ENCODE peak calls at places on chromosomes 2 and 18, in six cellular contexts. Q is body of pancreas, M is GF-D8, O is RKO, Y is H4, R is Peyer's patch. K is an unnamed sample.

GRCh38 chr18:76691800-76692199 is 130.6 kb upstream of the ZNF236 start:
- DNase-seq in Q (no peak), M (no peak), O (no peak), Y (no peak), R (peak), K (no peak)

GRCh38 chr2:43345391-43345813 is 119.0 kb upstream of the ZFP36L2 start:
- DNase-seq in Q (no peak), M (no peak), O (no peak), Y (peak), R (no peak), K (peak)

GRCh38 chr2:152555048-152555447 is 162.2 kb downstream of the PRPF40A start:
- DNase-seq in Q (no peak), M (no peak), O (no peak), Y (no peak), R (no peak), K (no peak)

GRCh38 chr2:240257940-240258580 is 117.6 kb upstream of the OTOS start:
- DNase-seq in Q (no peak), M (no peak), O (no peak), Y (no peak), R (no peak), K (no peak)

GRCh38 chr2:215828528-215829184 is 184.7 kb downstream of the MREG start:
- DNase-seq in Q (peak), M (no peak), O (peak), Y (peak), R (no peak), K (peak)

GRCh38 chr2:197500503-197501179 is 462 bp downstream of the HSPE1 start:
- DNase-seq in Q (no peak), M (no peak), O (peak), Y (no peak), R (no peak), K (no peak)

GRCh38 chr18:74818776-74819175 is 221.1 kb downstream of the ZNF407 start:
- DNase-seq in Q (no peak), M (no peak), O (no peak), Y (no peak), R (no peak), K (no peak)

GRCh38 chr2:44598731-44599529 is 237.2 kb downstream of the CAMKMT start:
- DNase-seq in Q (no peak), M (no peak), O (no peak), Y (no peak), R (no peak), K (no peak)

GRCh38 chr2:133130548-133131246 is 437.6 kb downstream of the NCKAP5 start:
- DNase-seq in Q (no peak), M (no peak), O (peak), Y (no peak), R (no peak), K (no peak)

GRCh38 chr2:74503506-74504475 is 3.7 kb downstream of the PCGF1 start:
- DNase-seq in Q (no peak), M (no peak), O (peak), Y (no peak), R (peak), K (no peak)

GRCh38 chr2:48733067-48733503 is 22.4 kb downstream of the LHCGR start:
- DNase-seq in Q (no peak), M (no peak), O (no peak), Y (no peak), R (no peak), K (no peak)

GRCh38 chr2:141933226-141933625 is 197.6 kb downstream of the LRP1B start:
- DNase-seq in Q (no peak), M (no peak), O (no peak), Y (no peak), R (no peak), K (no peak)

GRCh38 chr2:50840346-50841124 is 191.4 kb downstream of the NRXN1 start:
- DNase-seq in Q (no peak), M (no peak), O (no peak), Y (no peak), R (no peak), K (no peak)

GRCh38 chr2:27431395-27431794 is 3.0 kb downstream of the NRBP1 start:
- DNase-seq in Q (no peak), M (no peak), O (peak), Y (peak), R (no peak), K (no peak)

GRCh38 chr2:64654993-64655666 is 1.4 kb upstream of the SERTAD2 start:
- DNase-seq in Q (no peak), M (no peak), O (peak), Y (no peak), R (no peak), K (no peak)

GRCh38 chr18:20988726-20989125 is 122.9 kb downstream of the ROCK1 start:
- DNase-seq in Q (no peak), M (no peak), O (no peak), Y (no peak), R (no peak), K (no peak)

GRCh38 chr2:119106301-119106897 is 52.2 kb downstream of the C1QL2 start:
- DNase-seq in Q (peak), M (no peak), O (peak), Y (no peak), R (no peak), K (peak)

GRCh38 chr2:212227755-212228154 is 310.8 kb downstream of the ERBB4 start:
- DNase-seq in Q (peak), M (no peak), O (peak), Y (peak), R (no peak), K (peak)